ENCODE peak calls at places on chromosomes 16 and 17, in five cellular contexts. R is cardiac muscle cell, B is RWPE1, Y is neural crest cell, U is dorsolateral prefrontal cortex. K is an unnamed sample.

GRCh38 chr16:62967606-62968005 is 931.4 kb upstream of the CDH8 start:
- DNase-seq in Y (no peak), B (peak), R (no peak), U (no peak), K (no peak)

GRCh38 chr16:57786632-57787518 is 15.4 kb downstream of the KIFC3 start:
- DNase-seq in U (peak), B (no peak), Y (no peak), R (no peak), K (no peak)

GRCh38 chr16:81416749-81417148 is 27.9 kb upstream of the CMIP start:
- DNase-seq in Y (no peak), U (no peak), B (no peak), R (no peak), K (no peak)

GRCh38 chr17:37774508-37774907 is 29.6 kb upstream of the HNF1B start:
- DNase-seq in U (no peak), R (no peak), Y (no peak), B (no peak), K (no peak)

GRCh38 chr17:42027961-42028790 is 8.3 kb downstream of the NKIRAS2 start:
- DNase-seq in B (no peak), U (no peak), R (no peak), Y (no peak), K (no peak)

GRCh38 chr17:76036497-76037380 is 9.6 kb upstream of the EVPL start:
- DNase-seq in U (no peak), R (no peak), Y (no peak), B (no peak), K (no peak)

GRCh38 chr17:78126895-78127239 is 1.7 kb downstream of the TMC6 start:
- DNase-seq in U (no peak), Y (no peak), B (no peak), R (no peak), K (no peak)

GRCh38 chr16:20844588-20844987 is 38.3 kb downstream of the REXO5 start:
- DNase-seq in B (no peak), U (no peak), R (no peak), Y (no peak), K (no peak)

GRCh38 chr16:75648265-75649076 is 898 bp downstream of the TERF2IP start:
- DNase-seq in B (peak), R (peak), U (peak), Y (peak), K (no peak)

GRCh38 chr16:75647492-75648264 is at the start of the genes KARS1 and TERF2IP:
- DNase-seq in U (peak), B (peak), Y (peak), R (peak), K (peak)

GRCh38 chr16:75647138-75647491 is 350 bp downstream of the KARS1 start:
- DNase-seq in R (no peak), Y (no peak), B (no peak), U (no peak), K (no peak)

GRCh38 chr16:75640598-75640997 is 6.9 kb downstream of the KARS1 start:
- DNase-seq in Y (no peak), B (no peak), R (no peak), U (no peak), K (no peak)

GRCh38 chr16:75644240-75645012 is 3.0 kb downstream of the KARS1 start:
- DNase-seq in B (no peak), Y (no peak), U (no peak), R (no peak), K (no peak)
- TF ChIP-seq CTCF in B (no peak), Y (no peak), U (no peak), R (no peak), K (no peak)

DNA sequence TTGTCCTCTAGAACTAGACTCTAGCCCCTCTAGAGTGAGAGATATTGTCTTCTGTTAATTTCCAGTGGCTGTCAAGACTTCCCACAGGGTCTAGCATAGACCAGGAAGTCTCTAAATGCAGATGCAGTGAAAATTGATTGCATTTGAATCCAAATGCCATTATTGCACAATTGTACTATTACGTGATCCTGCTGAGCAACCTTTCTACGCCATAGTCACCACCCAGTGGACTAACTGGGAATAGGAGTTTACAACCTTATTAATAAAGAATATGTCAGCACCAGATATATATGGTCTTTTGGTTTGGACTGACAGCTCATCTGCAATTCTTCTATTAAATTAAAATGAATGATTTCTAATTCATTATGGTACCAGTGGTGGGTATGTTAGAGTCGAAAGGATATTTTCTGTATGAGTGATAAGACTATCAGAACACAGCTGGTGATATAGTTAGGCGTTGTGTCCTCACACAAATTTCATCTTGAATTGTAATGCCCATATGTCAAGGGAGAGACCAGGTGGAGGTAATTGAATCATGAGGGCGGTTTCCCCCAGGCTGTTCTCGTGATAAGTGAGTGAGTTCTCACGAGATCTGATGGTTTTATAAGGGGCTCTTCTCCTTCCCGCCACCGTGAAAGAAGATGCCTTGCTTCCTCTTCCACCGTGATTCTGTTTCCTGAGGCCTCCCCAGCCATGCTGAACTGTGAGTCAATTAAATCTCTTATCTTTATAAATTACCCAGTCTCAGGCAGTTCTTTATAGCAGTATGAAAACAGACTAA is 138.9 kb upstream of the CA10 start:
- DNase-seq in R (no peak), B (peak), U (no peak), Y (no peak), K (no peak)
- TF ChIP-seq CTCF in R (no peak), B (peak), U (no peak), Y (peak), K (peak)

DNA sequence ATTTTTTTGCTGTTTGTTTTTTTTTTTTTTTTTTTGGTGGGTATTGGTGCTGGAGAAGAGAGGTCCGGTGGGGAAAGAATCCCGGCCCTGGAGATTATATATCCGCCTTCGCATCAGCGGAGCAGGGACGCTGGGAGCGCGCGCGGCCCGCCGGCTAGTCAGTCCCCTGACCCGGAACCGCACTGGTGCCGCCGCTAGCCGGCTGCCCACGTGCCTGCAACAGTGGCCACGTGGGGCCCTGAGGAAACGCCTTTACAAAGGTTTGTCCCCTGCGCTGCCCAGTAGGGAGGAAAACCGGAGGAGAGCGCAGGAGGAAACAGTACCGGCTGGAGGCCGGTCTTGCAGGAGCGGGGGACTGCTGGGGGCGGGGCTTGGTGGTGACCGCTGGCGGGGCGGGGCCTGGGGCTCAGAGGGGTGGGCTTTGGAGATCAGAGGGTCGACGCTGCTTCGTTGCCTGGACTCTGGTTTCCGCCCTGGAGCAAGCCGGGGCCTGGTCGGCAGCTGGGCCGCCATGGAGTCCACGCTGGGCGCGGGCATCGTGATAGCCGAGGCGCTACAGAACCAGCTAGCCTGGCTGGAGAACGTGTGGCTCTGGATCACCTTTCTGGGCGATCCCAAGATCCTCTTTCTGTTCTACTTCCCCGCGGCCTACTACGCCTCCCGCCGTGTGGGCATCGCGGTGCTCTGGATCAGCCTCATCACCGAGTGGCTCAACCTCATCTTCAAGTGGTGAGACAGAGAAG is at the start of gene G6PC3:
- DNase-seq in R (peak), B (peak), U (peak), Y (peak), K (peak)
- TF ChIP-seq CTCF in R (no peak), B (no peak), U (peak), Y (no peak), K (no peak)

GRCh38 chr16:4802659-4803287 is 340 bp upstream of the ROGDI start:
- DNase-seq in B (peak), U (peak), Y (peak), R (peak), K (peak)
- TF ChIP-seq CTCF in B (no peak), U (peak), Y (no peak), R (peak), K (no peak)

K was measured in D721Med.